ENCODE peak calls at places on chromosome 21, in nine cellular contexts. One of them, this sample, is unnamed.

GRCh38 chr21:15645830-15646229 is 84.0 kb upstream of the USP25 start:
- DNase-seq in AG09309: no peak
- DNase-seq in AG04449: no peak
- DNase-seq in GM18507: no peak
- DNase-seq in ovary: no peak
- DNase-seq in GM19239: no peak
- DNase-seq in memory B cell: no peak
- DNase-seq in DMS53: no peak
- DNase-seq in NAMALWA: no peak
- DNase-seq in this sample: no peak

GRCh38 chr21:41477641-41478318 is 30.2 kb downstream of the TMPRSS2 start:
- DNase-seq in AG04449: no peak
- DNase-seq in ovary: no peak
- DNase-seq in DMS53: peak; percentile 34
- DNase-seq in GM18507: no peak
- DNase-seq in AG09309: no peak
- DNase-seq in memory B cell: no peak
- DNase-seq in NAMALWA: peak; percentile 24
- DNase-seq in GM19239: no peak
- DNase-seq in this sample: no peak

GRCh38 chr21:35995522-35996088 is 64.7 kb downstream of the SETD4 start:
- DNase-seq in DMS53: peak; percentile 28
- DNase-seq in GM18507: no peak
- DNase-seq in AG04449: no peak
- DNase-seq in NAMALWA: no peak
- DNase-seq in AG09309: no peak
- DNase-seq in GM19239: no peak
- DNase-seq in ovary: no peak
- DNase-seq in memory B cell: no peak
- DNase-seq in this sample: no peak

GRCh38 chr21:41861255-41861654 is 17.9 kb downstream of the PRDM15 start:
- DNase-seq in GM18507: no peak
- DNase-seq in AG04449: no peak
- DNase-seq in GM19239: no peak
- DNase-seq in ovary: no peak
- DNase-seq in AG09309: no peak
- DNase-seq in DMS53: no peak
- DNase-seq in NAMALWA: no peak
- DNase-seq in memory B cell: no peak
- DNase-seq in this sample: no peak

GRCh38 chr21:44874497-44875331 is 1.2 kb upstream of the PTTG1IP start:
- DNase-seq in GM18507: no peak
- DNase-seq in DMS53: peak; percentile 67
- DNase-seq in memory B cell: peak; percentile 50
- DNase-seq in ovary: peak; percentile 68
- DNase-seq in NAMALWA: no peak
- DNase-seq in AG09309: no peak
- DNase-seq in AG04449: no peak
- DNase-seq in GM19239: no peak
- DNase-seq in this sample: peak; percentile 85

GRCh38 chr21:29441651-29442050 is 142.9 kb downstream of the BACH1 start:
- DNase-seq in ovary: no peak
- DNase-seq in GM18507: no peak
- DNase-seq in AG09309: peak; percentile 40
- DNase-seq in AG04449: no peak
- DNase-seq in memory B cell: no peak
- DNase-seq in DMS53: no peak
- DNase-seq in NAMALWA: no peak
- DNase-seq in GM19239: no peak
- DNase-seq in this sample: no peak

GRCh38 chr21:29072873-29073221 is 601 bp downstream of the CCT8 start:
- DNase-seq in GM18507: no peak
- DNase-seq in ovary: no peak
- DNase-seq in NAMALWA: no peak
- DNase-seq in DMS53: peak; percentile 61
- DNase-seq in memory B cell: no peak
- DNase-seq in GM19239: no peak
- DNase-seq in AG04449: no peak
- DNase-seq in AG09309: no peak
- DNase-seq in this sample: no peak

GRCh38 chr21:46159841-46160562 is 4.6 kb upstream of the FTCD start:
- DNase-seq in memory B cell: no peak
- DNase-seq in NAMALWA: peak; percentile 28
- DNase-seq in ovary: peak; percentile 21
- DNase-seq in AG04449: no peak
- DNase-seq in DMS53: no peak
- DNase-seq in GM19239: no peak
- DNase-seq in AG09309: no peak
- DNase-seq in GM18507: no peak
- DNase-seq in this sample: peak; percentile 42

GRCh38 chr21:45293214-45293725 is 5.6 kb upstream of the POFUT2 start:
- DNase-seq in ovary: peak; percentile 66
- DNase-seq in AG09309: no peak
- DNase-seq in AG04449: no peak
- DNase-seq in DMS53: no peak
- DNase-seq in GM19239: no peak
- DNase-seq in NAMALWA: no peak
- DNase-seq in memory B cell: no peak
- DNase-seq in GM18507: no peak
- DNase-seq in this sample: peak; percentile 43

GRCh38 chr21:41932576-41933258 is 21.1 kb downstream of the C2CD2 start:
- DNase-seq in GM19239: no peak
- DNase-seq in ovary: peak; percentile 43
- DNase-seq in AG04449: no peak
- DNase-seq in NAMALWA: no peak
- DNase-seq in AG09309: no peak
- DNase-seq in GM18507: no peak
- DNase-seq in memory B cell: no peak
- DNase-seq in DMS53: no peak
- DNase-seq in this sample: peak; percentile 54

GRCh38 chr21:36695671-36696389 is 3.1 kb upstream of the SIM2 start:
- DNase-seq in AG09309: no peak
- DNase-seq in DMS53: no peak
- DNase-seq in ovary: no peak
- DNase-seq in GM18507: no peak
- DNase-seq in AG04449: no peak
- DNase-seq in GM19239: no peak
- DNase-seq in memory B cell: no peak
- DNase-seq in NAMALWA: no peak
- DNase-seq in this sample: no peak

GRCh38 chr21:32021319-32022027 is 148.7 kb downstream of the HUNK start:
- DNase-seq in ovary: no peak
- DNase-seq in AG09309: no peak
- DNase-seq in GM18507: no peak
- DNase-seq in memory B cell: no peak
- DNase-seq in GM19239: no peak
- DNase-seq in NAMALWA: no peak
- DNase-seq in DMS53: no peak
- DNase-seq in AG04449: no peak
- DNase-seq in this sample: peak; percentile 51

GRCh38 chr21:19261731-19262367 is 858.3 kb upstream of the TMPRSS15 start:
- DNase-seq in NAMALWA: no peak
- DNase-seq in memory B cell: no peak
- DNase-seq in AG04449: no peak
- DNase-seq in GM18507: no peak
- DNase-seq in GM19239: no peak
- DNase-seq in ovary: no peak
- DNase-seq in AG09309: no peak
- DNase-seq in DMS53: peak; percentile 16
- DNase-seq in this sample: no peak

GRCh38 chr21:33640697-33641338 is 723 bp downstream of the CRYZL1 start:
- DNase-seq in DMS53: peak; percentile 58
- DNase-seq in ovary: no peak
- DNase-seq in memory B cell: no peak
- DNase-seq in AG04449: no peak
- DNase-seq in GM18507: no peak
- DNase-seq in NAMALWA: no peak
- DNase-seq in AG09309: no peak
- DNase-seq in GM19239: no peak
- DNase-seq in this sample: no peak

GRCh38 chr21:33981341-33982101 is 65.9 kb upstream of the ATP5PO start:
- DNase-seq in ovary: no peak
- DNase-seq in GM19239: no peak
- DNase-seq in DMS53: no peak
- DNase-seq in memory B cell: no peak
- DNase-seq in NAMALWA: no peak
- DNase-seq in AG09309: no peak
- DNase-seq in AG04449: no peak
- DNase-seq in GM18507: no peak
- DNase-seq in this sample: no peak

GRCh38 chr21:44616591-44616926 is 4.7 kb downstream of the KRTAP10-8 start:
- DNase-seq in AG09309: no peak
- DNase-seq in memory B cell: no peak
- DNase-seq in NAMALWA: no peak
- DNase-seq in ovary: no peak
- DNase-seq in DMS53: no peak
- DNase-seq in AG04449: no peak
- DNase-seq in GM18507: no peak
- DNase-seq in GM19239: no peak
- DNase-seq in this sample: no peak

GRCh38 chr21:23543334-23543733 is 2063.9 kb downstream of the MRPL39 start:
- DNase-seq in GM19239: no peak
- DNase-seq in NAMALWA: no peak
- DNase-seq in ovary: no peak
- DNase-seq in GM18507: no peak
- DNase-seq in AG09309: no peak
- DNase-seq in memory B cell: no peak
- DNase-seq in AG04449: no peak
- DNase-seq in DMS53: no peak
- DNase-seq in this sample: no peak

GRCh38 chr21:35206141-35207125 is 157.3 kb upstream of the RUNX1 start:
- DNase-seq in AG09309: no peak
- DNase-seq in GM19239: no peak
- DNase-seq in ovary: peak; percentile 52
- DNase-seq in DMS53: peak; percentile 65
- DNase-seq in NAMALWA: peak; percentile 21
- DNase-seq in AG04449: no peak
- DNase-seq in GM18507: no peak
- DNase-seq in memory B cell: no peak
- DNase-seq in this sample: no peak

GRCh38 chr21:14645702-14646101 is 99.6 kb upstream of the SAMSN1 start:
- DNase-seq in AG04449: no peak
- DNase-seq in GM19239: no peak
- DNase-seq in DMS53: no peak
- DNase-seq in GM18507: no peak
- DNase-seq in NAMALWA: no peak
- DNase-seq in ovary: no peak
- DNase-seq in AG09309: no peak
- DNase-seq in memory B cell: no peak
- DNase-seq in this sample: no peak

GRCh38 chr21:29293495-29293894 is 5.2 kb upstream of the BACH1 start:
- DNase-seq in GM19239: peak; percentile 48
- DNase-seq in AG04449: no peak
- DNase-seq in memory B cell: peak; percentile 41
- DNase-seq in ovary: no peak
- DNase-seq in NAMALWA: peak; percentile 88
- DNase-seq in AG09309: no peak
- DNase-seq in DMS53: no peak
- DNase-seq in GM18507: peak; percentile 36
- DNase-seq in this sample: no peak

GRCh38 chr21:38787461-38788274 is 18.1 kb upstream of the ETS2 start:
- DNase-seq in NAMALWA: no peak
- DNase-seq in AG04449: no peak
- DNase-seq in GM19239: no peak
- DNase-seq in GM18507: no peak
- DNase-seq in DMS53: peak; percentile 96
- DNase-seq in memory B cell: no peak
- DNase-seq in ovary: no peak
- DNase-seq in AG09309: no peak
- DNase-seq in this sample: no peak

GRCh38 chr21:46424621-46425020 is 34.1 kb upstream of the DIP2A start:
- DNase-seq in GM19239: no peak
- DNase-seq in AG09309: no peak
- DNase-seq in NAMALWA: no peak
- DNase-seq in ovary: no peak
- DNase-seq in memory B cell: no peak
- DNase-seq in DMS53: no peak
- DNase-seq in AG04449: no peak
- DNase-seq in GM18507: no peak
- DNase-seq in this sample: peak; percentile 43

GRCh38 chr21:38965910-38966504 is 160.3 kb downstream of the ETS2 start:
- DNase-seq in memory B cell: no peak
- DNase-seq in AG04449: no peak
- DNase-seq in NAMALWA: peak; percentile 16
- DNase-seq in ovary: peak; percentile 48
- DNase-seq in GM19239: no peak
- DNase-seq in GM18507: no peak
- DNase-seq in AG09309: no peak
- DNase-seq in DMS53: peak; percentile 98
- DNase-seq in this sample: peak; percentile 80

GRCh38 chr21:45748593-45748992 is 105.1 kb downstream of the PCBP3 start:
- DNase-seq in ovary: no peak
- DNase-seq in AG09309: no peak
- DNase-seq in GM18507: no peak
- DNase-seq in AG04449: no peak
- DNase-seq in DMS53: no peak
- DNase-seq in memory B cell: peak; percentile 5
- DNase-seq in GM19239: no peak
- DNase-seq in NAMALWA: no peak
- DNase-seq in this sample: no peak

GRCh38 chr21:45104560-45104959 is 30.2 kb downstream of the ADARB1 start:
- DNase-seq in AG09309: no peak
- DNase-seq in ovary: no peak
- DNase-seq in NAMALWA: no peak
- DNase-seq in AG04449: no peak
- DNase-seq in memory B cell: no peak
- DNase-seq in DMS53: no peak
- DNase-seq in GM18507: no peak
- DNase-seq in GM19239: no peak
- DNase-seq in this sample: no peak

GRCh38 chr21:43025636-43026180 is 49.9 kb downstream of the CBS start:
- DNase-seq in GM19239: no peak
- DNase-seq in ovary: no peak
- DNase-seq in GM18507: no peak
- DNase-seq in memory B cell: no peak
- DNase-seq in NAMALWA: no peak
- DNase-seq in AG09309: peak; percentile 59
- DNase-seq in DMS53: no peak
- DNase-seq in AG04449: peak; percentile 83
- DNase-seq in this sample: no peak

GRCh38 chr21:35614412-35614901 is 445.9 kb downstream of the SETD4 start:
- DNase-seq in AG04449: no peak
- DNase-seq in GM19239: no peak
- DNase-seq in memory B cell: no peak
- DNase-seq in AG09309: no peak
- DNase-seq in ovary: no peak
- DNase-seq in NAMALWA: no peak
- DNase-seq in GM18507: no peak
- DNase-seq in DMS53: peak; percentile 28
- DNase-seq in this sample: no peak

GRCh38 chr21:46639489-46640386 is 4.3 kb downstream of the PRMT2 start:
- DNase-seq in GM18507: no peak
- DNase-seq in AG04449: no peak
- DNase-seq in NAMALWA: no peak
- DNase-seq in DMS53: peak; percentile 33
- DNase-seq in ovary: no peak
- DNase-seq in memory B cell: no peak
- DNase-seq in AG09309: no peak
- DNase-seq in GM19239: no peak
- DNase-seq in this sample: no peak

GRCh38 chr21:37631319-37632117 is 264.9 kb downstream of the DYRK1A start:
- DNase-seq in GM18507: no peak
- DNase-seq in AG09309: no peak
- DNase-seq in NAMALWA: no peak
- DNase-seq in AG04449: no peak
- DNase-seq in GM19239: no peak
- DNase-seq in memory B cell: no peak
- DNase-seq in DMS53: peak; percentile 22
- DNase-seq in ovary: no peak
- DNase-seq in this sample: no peak

GRCh38 chr21:34836103-34836932 is 167.5 kb downstream of the CLIC6 start:
- DNase-seq in memory B cell: no peak
- DNase-seq in AG04449: peak; percentile 98
- DNase-seq in NAMALWA: no peak
- DNase-seq in AG09309: peak; percentile 99
- DNase-seq in GM19239: no peak
- DNase-seq in DMS53: no peak
- DNase-seq in GM18507: no peak
- DNase-seq in ovary: peak; percentile 44
- DNase-seq in this sample: peak; percentile 86

GRCh38 chr21:45078371-45078770 is 4.0 kb downstream of the ADARB1 start:
- DNase-seq in NAMALWA: no peak
- DNase-seq in GM18507: no peak
- DNase-seq in AG09309: no peak
- DNase-seq in memory B cell: no peak
- DNase-seq in ovary: no peak
- DNase-seq in GM19239: no peak
- DNase-seq in AG04449: no peak
- DNase-seq in DMS53: no peak
- DNase-seq in this sample: no peak